ENCODE peak calls at places on chromosomes 7 and 10, in ten cellular contexts. One of them, this sample, is unnamed.

GRCh38 chr10:5956146-5956914 is 21.0 kb downstream of the IL15RA start:
- DNase-seq in tibial nerve: no peak
- DNase-seq in ovary: peak; percentile 9
- DNase-seq in upper lobe of left lung: peak; percentile 20
- DNase-seq in HepG2: no peak
- DNase-seq in A549: no peak
- DNase-seq in suprapubic skin: peak; percentile 30
- DNase-seq in sigmoid colon: peak; percentile 46
- DNase-seq in GM12878: no peak
- DNase-seq in esophagus muscularis mucosa: no peak
- DNase-seq in this sample: no peak

GRCh38 chr7:84720456-84721097 is 466.3 kb downstream of the SEMA3D start:
- DNase-seq in A549: no peak
- DNase-seq in suprapubic skin: no peak
- DNase-seq in HepG2: no peak
- DNase-seq in GM12878: no peak
- DNase-seq in ovary: no peak
- DNase-seq in tibial nerve: no peak
- DNase-seq in sigmoid colon: no peak
- DNase-seq in upper lobe of left lung: no peak
- DNase-seq in esophagus muscularis mucosa: no peak
- DNase-seq in this sample: no peak

GRCh38 chr10:106440767-106441166 is 723.7 kb downstream of the SORCS1 start:
- DNase-seq in ovary: no peak
- DNase-seq in esophagus muscularis mucosa: no peak
- DNase-seq in sigmoid colon: no peak
- DNase-seq in HepG2: no peak
- DNase-seq in suprapubic skin: no peak
- DNase-seq in upper lobe of left lung: no peak
- DNase-seq in GM12878: no peak
- DNase-seq in tibial nerve: no peak
- DNase-seq in A549: no peak
- DNase-seq in this sample: no peak

GRCh38 chr10:44921061-44921460 is 9.9 kb downstream of the TMEM72 start:
- DNase-seq in esophagus muscularis mucosa: no peak
- DNase-seq in GM12878: no peak
- DNase-seq in ovary: no peak
- DNase-seq in HepG2: no peak
- DNase-seq in tibial nerve: no peak
- DNase-seq in A549: no peak
- DNase-seq in sigmoid colon: no peak
- DNase-seq in suprapubic skin: no peak
- DNase-seq in upper lobe of left lung: no peak
- DNase-seq in this sample: no peak

GRCh38 chr10:70650751-70651150 is 21.6 kb upstream of the ADAMTS14 start:
- DNase-seq in upper lobe of left lung: no peak
- DNase-seq in ovary: no peak
- DNase-seq in HepG2: no peak
- DNase-seq in suprapubic skin: no peak
- DNase-seq in tibial nerve: no peak
- DNase-seq in A549: no peak
- DNase-seq in GM12878: no peak
- DNase-seq in esophagus muscularis mucosa: no peak
- DNase-seq in sigmoid colon: no peak
- DNase-seq in this sample: no peak

GRCh38 chr10:73625004-73625883 is 16.0 kb downstream of the MYOZ1 start:
- DNase-seq in HepG2: no peak
- DNase-seq in GM12878: no peak
- DNase-seq in suprapubic skin: peak; percentile 68
- DNase-seq in tibial nerve: no peak
- DNase-seq in esophagus muscularis mucosa: no peak
- DNase-seq in A549: peak; percentile 60
- DNase-seq in sigmoid colon: peak; percentile 72
- DNase-seq in ovary: peak; percentile 39
- DNase-seq in upper lobe of left lung: no peak
- DNase-seq in this sample: no peak

GRCh38 chr7:124085168-124085567 is 52.3 kb upstream of the TMEM229A start:
- DNase-seq in HepG2: no peak
- DNase-seq in tibial nerve: no peak
- DNase-seq in upper lobe of left lung: no peak
- DNase-seq in GM12878: no peak
- DNase-seq in suprapubic skin: no peak
- DNase-seq in ovary: no peak
- DNase-seq in esophagus muscularis mucosa: no peak
- DNase-seq in sigmoid colon: no peak
- DNase-seq in A549: no peak
- DNase-seq in this sample: peak; percentile 95

GRCh38 chr10:78857193-78857592 is 211.6 kb upstream of the ZMIZ1 start:
- DNase-seq in HepG2: no peak
- DNase-seq in sigmoid colon: no peak
- DNase-seq in suprapubic skin: no peak
- DNase-seq in A549: no peak
- DNase-seq in upper lobe of left lung: no peak
- DNase-seq in ovary: no peak
- DNase-seq in esophagus muscularis mucosa: no peak
- DNase-seq in GM12878: no peak
- DNase-seq in tibial nerve: no peak
- DNase-seq in this sample: no peak

GRCh38 chr10:124085680-124086079 is 7.7 kb downstream of the CHST15 start:
- DNase-seq in A549: no peak
- DNase-seq in esophagus muscularis mucosa: no peak
- DNase-seq in sigmoid colon: peak; percentile 66
- DNase-seq in HepG2: no peak
- DNase-seq in tibial nerve: no peak
- DNase-seq in upper lobe of left lung: no peak
- DNase-seq in ovary: peak; percentile 35
- DNase-seq in suprapubic skin: no peak
- DNase-seq in GM12878: no peak
- DNase-seq in this sample: no peak

GRCh38 chr10:79111427-79111826 is 42.7 kb downstream of the ZMIZ1 start:
- DNase-seq in A549: peak; percentile 83
- DNase-seq in GM12878: no peak
- DNase-seq in tibial nerve: no peak
- DNase-seq in upper lobe of left lung: no peak
- DNase-seq in esophagus muscularis mucosa: no peak
- DNase-seq in ovary: no peak
- DNase-seq in sigmoid colon: no peak
- DNase-seq in HepG2: peak; percentile 61
- DNase-seq in suprapubic skin: no peak
- DNase-seq in this sample: no peak

GRCh38 chr10:4013651-4014085 is 228.7 kb upstream of the KLF6 start:
- DNase-seq in HepG2: no peak
- DNase-seq in sigmoid colon: no peak
- DNase-seq in esophagus muscularis mucosa: peak; percentile 45
- DNase-seq in GM12878: peak; percentile 44
- DNase-seq in tibial nerve: no peak
- DNase-seq in upper lobe of left lung: peak; percentile 33
- DNase-seq in suprapubic skin: no peak
- DNase-seq in A549: no peak
- DNase-seq in ovary: no peak
- DNase-seq in this sample: no peak

GRCh38 chr10:79292789-79293746 is 54.2 kb upstream of the PPIF start:
- DNase-seq in tibial nerve: no peak
- DNase-seq in suprapubic skin: no peak
- DNase-seq in ovary: no peak
- DNase-seq in A549: peak; percentile 73
- DNase-seq in GM12878: no peak
- DNase-seq in esophagus muscularis mucosa: no peak
- DNase-seq in upper lobe of left lung: peak; percentile 55
- DNase-seq in HepG2: peak; percentile 18
- DNase-seq in sigmoid colon: no peak
- DNase-seq in this sample: peak; percentile 55

GRCh38 chr7:100895701-100895955 is at the start of gene ACHE:
- DNase-seq in HepG2: no peak
- DNase-seq in ovary: no peak
- DNase-seq in GM12878: no peak
- DNase-seq in suprapubic skin: no peak
- DNase-seq in upper lobe of left lung: no peak
- DNase-seq in tibial nerve: no peak
- DNase-seq in A549: no peak
- DNase-seq in sigmoid colon: no peak
- DNase-seq in esophagus muscularis mucosa: no peak
- DNase-seq in this sample: no peak

GRCh38 chr10:44385726-44386438 is 985 bp upstream of the CXCL12 start:
- DNase-seq in ovary: peak; percentile 46
- DNase-seq in esophagus muscularis mucosa: no peak
- DNase-seq in upper lobe of left lung: no peak
- DNase-seq in sigmoid colon: peak; percentile 71
- DNase-seq in tibial nerve: peak; percentile 27
- DNase-seq in A549: no peak
- DNase-seq in GM12878: no peak
- DNase-seq in suprapubic skin: peak; percentile 67
- DNase-seq in HepG2: no peak
- DNase-seq in this sample: peak; percentile 19

GRCh38 chr7:106658504-106659368 is 2.2 kb downstream of the CCDC71L start:
- DNase-seq in A549: no peak
- DNase-seq in esophagus muscularis mucosa: no peak
- DNase-seq in upper lobe of left lung: no peak
- DNase-seq in HepG2: no peak
- DNase-seq in suprapubic skin: no peak
- DNase-seq in tibial nerve: no peak
- DNase-seq in ovary: no peak
- DNase-seq in sigmoid colon: no peak
- DNase-seq in GM12878: no peak
- DNase-seq in this sample: no peak

GRCh38 chr10:29007748-29008610 is 280.9 kb upstream of the LYZL1 start:
- DNase-seq in tibial nerve: peak; percentile 58
- DNase-seq in upper lobe of left lung: no peak
- DNase-seq in GM12878: no peak
- DNase-seq in A549: no peak
- DNase-seq in suprapubic skin: no peak
- DNase-seq in ovary: no peak
- DNase-seq in HepG2: peak; percentile 86
- DNase-seq in esophagus muscularis mucosa: no peak
- DNase-seq in sigmoid colon: no peak
- DNase-seq in this sample: no peak

GRCh38 chr7:68267486-68267885 is 1270.9 kb downstream of the TYW1 start:
- DNase-seq in HepG2: no peak
- DNase-seq in A549: no peak
- DNase-seq in GM12878: no peak
- DNase-seq in tibial nerve: no peak
- DNase-seq in suprapubic skin: no peak
- DNase-seq in upper lobe of left lung: no peak
- DNase-seq in ovary: no peak
- DNase-seq in esophagus muscularis mucosa: no peak
- DNase-seq in sigmoid colon: no peak
- DNase-seq in this sample: no peak
- TF ChIP-seq EP300 in HepG2: no peak
- TF ChIP-seq EP300 in A549: no peak
- TF ChIP-seq EP300 in GM12878: no peak
- TF ChIP-seq EP300 in tibial nerve: no peak
- TF ChIP-seq EP300 in suprapubic skin: no peak
- TF ChIP-seq EP300 in upper lobe of left lung: no peak
- TF ChIP-seq EP300 in ovary: no peak
- TF ChIP-seq EP300 in esophagus muscularis mucosa: no peak
- TF ChIP-seq EP300 in sigmoid colon: no peak
- TF ChIP-seq EP300 in this sample: no peak

DNA sequence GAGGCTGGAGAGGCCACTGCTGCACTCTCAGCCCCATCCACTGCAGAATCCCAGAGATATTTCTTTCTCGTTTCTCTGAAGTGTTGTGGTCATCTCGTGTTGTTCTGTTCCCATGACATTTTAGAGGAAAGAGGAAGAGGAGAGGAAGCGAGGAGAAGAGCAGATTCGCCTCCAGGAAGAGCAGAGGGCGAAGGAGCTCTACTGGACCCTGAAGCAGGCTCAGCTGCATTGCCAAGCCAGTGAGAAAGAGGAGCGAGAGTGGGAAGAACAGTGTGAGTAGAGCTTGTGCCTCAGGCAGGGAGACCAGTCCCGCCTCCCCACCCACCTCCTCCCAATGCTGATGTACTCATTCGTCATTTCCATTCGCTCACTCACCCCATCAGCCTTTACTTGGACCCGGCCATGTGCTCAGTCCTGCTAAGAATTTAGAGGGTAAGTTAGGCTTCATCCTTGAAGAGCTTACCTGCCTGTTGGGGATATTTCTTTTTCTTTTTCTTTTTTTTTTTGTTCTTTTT is 50.9 kb downstream of the SH2D4B start:
- DNase-seq in ovary: no peak
- DNase-seq in upper lobe of left lung: no peak
- DNase-seq in tibial nerve: no peak
- DNase-seq in suprapubic skin: no peak
- DNase-seq in GM12878: no peak
- DNase-seq in HepG2: no peak
- DNase-seq in sigmoid colon: peak; percentile 34
- DNase-seq in esophagus muscularis mucosa: no peak
- DNase-seq in A549: no peak
- DNase-seq in this sample: no peak
- TF ChIP-seq CTCF in ovary: no peak
- TF ChIP-seq CTCF in upper lobe of left lung: no peak
- TF ChIP-seq CTCF in tibial nerve: no peak
- TF ChIP-seq CTCF in suprapubic skin: no peak
- TF ChIP-seq CTCF in GM12878: no peak
- TF ChIP-seq CTCF in HepG2: no peak
- TF ChIP-seq CTCF in sigmoid colon: no peak
- TF ChIP-seq CTCF in esophagus muscularis mucosa: no peak
- TF ChIP-seq CTCF in A549: no peak
- TF ChIP-seq CTCF in this sample: no peak

GRCh38 chr10:72254891-72255568 is 18.7 kb upstream of the DDIT4 start:
- DNase-seq in A549: peak; percentile 94
- DNase-seq in upper lobe of left lung: peak; percentile 93
- DNase-seq in suprapubic skin: peak; percentile 95
- DNase-seq in sigmoid colon: peak; percentile 98
- DNase-seq in esophagus muscularis mucosa: peak; percentile 97
- DNase-seq in HepG2: no peak
- DNase-seq in GM12878: no peak
- DNase-seq in tibial nerve: peak; percentile 91
- DNase-seq in ovary: peak; percentile 92
- DNase-seq in this sample: peak; percentile 93
- TF ChIP-seq POLR2A in A549: peak; percentile 58
- TF ChIP-seq POLR2A in upper lobe of left lung: peak; percentile 80
- TF ChIP-seq POLR2A in suprapubic skin: peak; percentile 41
- TF ChIP-seq POLR2A in sigmoid colon: no peak
- TF ChIP-seq POLR2A in esophagus muscularis mucosa: no peak
- TF ChIP-seq POLR2A in HepG2: no peak
- TF ChIP-seq POLR2A in GM12878: peak; percentile 69
- TF ChIP-seq POLR2A in tibial nerve: peak; percentile 66
- TF ChIP-seq POLR2A in ovary: peak; percentile 42
- TF ChIP-seq POLR2A in this sample: no peak

GRCh38 chr7:150800576-150801241 is at the start of gene TMEM176A:
- DNase-seq in tibial nerve: no peak
- DNase-seq in upper lobe of left lung: no peak
- DNase-seq in sigmoid colon: no peak
- DNase-seq in ovary: no peak
- DNase-seq in suprapubic skin: no peak
- DNase-seq in HepG2: no peak
- DNase-seq in GM12878: no peak
- DNase-seq in A549: no peak
- DNase-seq in esophagus muscularis mucosa: peak; percentile 64
- DNase-seq in this sample: no peak
- TF ChIP-seq EP300 in tibial nerve: no peak
- TF ChIP-seq EP300 in upper lobe of left lung: no peak
- TF ChIP-seq EP300 in sigmoid colon: no peak
- TF ChIP-seq EP300 in ovary: no peak
- TF ChIP-seq EP300 in suprapubic skin: no peak
- TF ChIP-seq EP300 in HepG2: no peak
- TF ChIP-seq EP300 in GM12878: no peak
- TF ChIP-seq EP300 in A549: no peak
- TF ChIP-seq EP300 in esophagus muscularis mucosa: no peak
- TF ChIP-seq EP300 in this sample: no peak